ENCODE peak calls at places on chromosomes 16 and 17, in four cellular contexts. O is dermis blood vessel endothelial cell, T is heart left ventricle, U is AG08395. Q is an unnamed sample.

GRCh38 chr17:39679521-39680192 is 8.2 kb downstream of the PGAP3 start:
- DNase-seq in O (no peak), U (no peak), T (peak; percentile 73), Q (no peak)

GRCh38 chr17:53150101-53150698 is 672.5 kb upstream of the KIF2B start:
- DNase-seq in O (peak; percentile 44), T (no peak), U (no peak), Q (no peak)

GRCh38 chr17:39222866-39223834 is 2.6 kb downstream of the STAC2 start:
- DNase-seq in T (no peak), U (no peak), O (no peak), Q (no peak)

GRCh38 chr16:81036751-81037350 is 1.2 kb downstream of the ATMIN start:
- DNase-seq in U (peak; percentile 27), O (peak; percentile 63), T (peak; percentile 34), Q (no peak)

GRCh38 chr16:25643633-25644032 is 48.1 kb upstream of the HS3ST4 start:
- DNase-seq in O (no peak), T (no peak), U (no peak), Q (no peak)

GRCh38 chr17:27912989-27913388 is 19.8 kb upstream of the LYRM9 start:
- DNase-seq in T (no peak), O (no peak), U (no peak), Q (no peak)

GRCh38 chr17:4548061-4548461 is 7.1 kb downstream of the MYBBP1A start:
- DNase-seq in O (no peak), U (no peak), T (no peak), Q (no peak)

GRCh38 chr17:71615820-71616219 is 505.0 kb upstream of the SOX9 start:
- DNase-seq in U (no peak), T (no peak), O (no peak), Q (no peak)